ENCODE peak calls at places on chromosomes 7 and 10, in seven cellular contexts. One of them, this sample, is unnamed.

GRCh38 chr10:20446794-20447193 is 450.3 kb downstream of the NEBL start:
- DNase-seq in RWPE1: no peak
- DNase-seq in GM23338: no peak
- DNase-seq in sigmoid colon: no peak
- DNase-seq in CD8-positive, alpha-beta T cell: no peak
- DNase-seq in uterus: no peak
- DNase-seq in left lung: no peak
- DNase-seq in this sample: no peak

GRCh38 chr7:75776295-75776971 is 4.4 kb upstream of the CCL26 start:
- DNase-seq in RWPE1: peak; percentile 31
- DNase-seq in GM23338: no peak
- DNase-seq in sigmoid colon: no peak
- DNase-seq in CD8-positive, alpha-beta T cell: peak; percentile 30
- DNase-seq in uterus: no peak
- DNase-seq in left lung: no peak
- DNase-seq in this sample: no peak

GRCh38 chr7:111827863-111828504 is 265.7 kb upstream of the IMMP2L start:
- DNase-seq in RWPE1: peak; percentile 28
- DNase-seq in GM23338: no peak
- DNase-seq in sigmoid colon: no peak
- DNase-seq in CD8-positive, alpha-beta T cell: no peak
- DNase-seq in uterus: no peak
- DNase-seq in left lung: no peak
- DNase-seq in this sample: no peak

GRCh38 chr7:29239638-29240037 is 45.1 kb downstream of the CHN2 start:
- DNase-seq in RWPE1: no peak
- DNase-seq in GM23338: peak; percentile 45
- DNase-seq in sigmoid colon: no peak
- DNase-seq in CD8-positive, alpha-beta T cell: no peak
- DNase-seq in uterus: no peak
- DNase-seq in left lung: no peak
- DNase-seq in this sample: no peak

GRCh38 chr10:70174058-70174741 is 3.9 kb upstream of the SAR1A start:
- DNase-seq in RWPE1: no peak
- DNase-seq in GM23338: no peak
- DNase-seq in sigmoid colon: no peak
- DNase-seq in CD8-positive, alpha-beta T cell: no peak
- DNase-seq in uterus: no peak
- DNase-seq in left lung: no peak
- DNase-seq in this sample: no peak

GRCh38 chr10:88759366-88760101 is at the start of gene LIPN:
- DNase-seq in RWPE1: no peak
- DNase-seq in GM23338: no peak
- DNase-seq in sigmoid colon: peak; percentile 48
- DNase-seq in CD8-positive, alpha-beta T cell: no peak
- DNase-seq in uterus: no peak
- DNase-seq in left lung: no peak
- DNase-seq in this sample: no peak

GRCh38 chr10:6927001-6927400 is 346.9 kb upstream of the PRKCQ start:
- DNase-seq in RWPE1: no peak
- DNase-seq in GM23338: no peak
- DNase-seq in sigmoid colon: no peak
- DNase-seq in CD8-positive, alpha-beta T cell: no peak
- DNase-seq in uterus: no peak
- DNase-seq in left lung: no peak
- DNase-seq in this sample: no peak

GRCh38 chr7:2097492-2097891 is 135.3 kb downstream of the MAD1L1 start:
- DNase-seq in RWPE1: no peak
- DNase-seq in GM23338: no peak
- DNase-seq in sigmoid colon: no peak
- DNase-seq in CD8-positive, alpha-beta T cell: no peak
- DNase-seq in uterus: no peak
- DNase-seq in left lung: no peak
- DNase-seq in this sample: no peak

GRCh38 chr7:105315357-105315756 is 73.4 kb downstream of the SRPK2 start:
- DNase-seq in RWPE1: no peak
- DNase-seq in GM23338: no peak
- DNase-seq in sigmoid colon: no peak
- DNase-seq in CD8-positive, alpha-beta T cell: no peak
- DNase-seq in uterus: no peak
- DNase-seq in left lung: no peak
- DNase-seq in this sample: no peak

GRCh38 chr10:22712246-22712958 is 2.0 kb downstream of the PIP4K2A start:
- DNase-seq in RWPE1: no peak
- DNase-seq in GM23338: no peak
- DNase-seq in sigmoid colon: no peak
- DNase-seq in CD8-positive, alpha-beta T cell: no peak
- DNase-seq in uterus: no peak
- DNase-seq in left lung: no peak
- DNase-seq in this sample: no peak

GRCh38 chr7:23662983-23663313 is 17.1 kb upstream of the FAM221A start:
- DNase-seq in RWPE1: no peak
- DNase-seq in GM23338: no peak
- DNase-seq in sigmoid colon: no peak
- DNase-seq in CD8-positive, alpha-beta T cell: no peak
- DNase-seq in uterus: no peak
- DNase-seq in left lung: no peak
- DNase-seq in this sample: no peak

GRCh38 chr10:93954726-93955363 is 38.9 kb upstream of the PLCE1 start:
- DNase-seq in RWPE1: peak; percentile 13
- DNase-seq in GM23338: no peak
- DNase-seq in sigmoid colon: no peak
- DNase-seq in CD8-positive, alpha-beta T cell: no peak
- DNase-seq in uterus: no peak
- DNase-seq in left lung: no peak
- DNase-seq in this sample: no peak
- TF ChIP-seq CTCF in RWPE1: no peak
- TF ChIP-seq CTCF in GM23338: no peak
- TF ChIP-seq CTCF in sigmoid colon: no peak
- TF ChIP-seq CTCF in CD8-positive, alpha-beta T cell: no peak
- TF ChIP-seq CTCF in uterus: no peak
- TF ChIP-seq CTCF in left lung: no peak
- TF ChIP-seq CTCF in this sample: no peak

GRCh38 chr10:60549686-60550085 is 160.0 kb upstream of the ANK3 start:
- DNase-seq in RWPE1: peak; percentile 31
- DNase-seq in GM23338: peak; percentile 44
- DNase-seq in sigmoid colon: no peak
- DNase-seq in CD8-positive, alpha-beta T cell: no peak
- DNase-seq in uterus: no peak
- DNase-seq in left lung: no peak
- DNase-seq in this sample: no peak
- TF ChIP-seq CTCF in RWPE1: peak; percentile 51
- TF ChIP-seq CTCF in GM23338: peak; percentile 59
- TF ChIP-seq CTCF in sigmoid colon: no peak
- TF ChIP-seq CTCF in CD8-positive, alpha-beta T cell: no peak
- TF ChIP-seq CTCF in uterus: no peak
- TF ChIP-seq CTCF in left lung: no peak
- TF ChIP-seq CTCF in this sample: no peak

DNA sequence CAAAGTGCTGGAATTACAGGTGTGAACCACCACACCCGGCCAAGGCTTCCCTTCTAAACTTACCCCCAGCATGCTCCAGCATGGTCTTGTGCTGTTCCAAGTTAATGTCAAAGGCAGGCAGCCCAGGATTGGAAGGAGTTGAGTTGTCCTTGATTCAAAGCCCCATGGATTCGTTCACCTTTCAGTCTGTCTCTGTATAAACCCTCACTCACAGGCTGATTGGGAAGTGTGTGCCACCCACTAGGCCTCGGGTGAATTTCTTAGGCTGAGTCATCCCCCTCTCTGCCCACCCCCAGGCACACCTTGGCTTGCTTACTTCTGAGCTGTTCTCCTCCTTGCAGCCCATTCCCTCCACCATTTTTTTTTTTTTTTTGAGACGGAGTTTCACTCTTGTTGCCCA is 13.3 kb upstream of the PRDX3 start:
- DNase-seq in RWPE1: peak; percentile 93
- DNase-seq in GM23338: no peak
- DNase-seq in sigmoid colon: peak; percentile 22
- DNase-seq in CD8-positive, alpha-beta T cell: no peak
- DNase-seq in uterus: no peak
- DNase-seq in left lung: no peak
- DNase-seq in this sample: no peak
- TF ChIP-seq CTCF in RWPE1: no peak
- TF ChIP-seq CTCF in GM23338: no peak
- TF ChIP-seq CTCF in sigmoid colon: no peak
- TF ChIP-seq CTCF in CD8-positive, alpha-beta T cell: no peak
- TF ChIP-seq CTCF in uterus: no peak
- TF ChIP-seq CTCF in left lung: no peak
- TF ChIP-seq CTCF in this sample: no peak

GRCh38 chr10:132425029-132425758 is 28.2 kb downstream of the PWWP2B start:
- DNase-seq in RWPE1: no peak
- DNase-seq in GM23338: no peak
- DNase-seq in sigmoid colon: no peak
- DNase-seq in CD8-positive, alpha-beta T cell: no peak
- DNase-seq in uterus: no peak
- DNase-seq in left lung: peak; percentile 54
- DNase-seq in this sample: no peak
- TF ChIP-seq CTCF in RWPE1: no peak
- TF ChIP-seq CTCF in GM23338: no peak
- TF ChIP-seq CTCF in sigmoid colon: no peak
- TF ChIP-seq CTCF in CD8-positive, alpha-beta T cell: no peak
- TF ChIP-seq CTCF in uterus: no peak
- TF ChIP-seq CTCF in left lung: no peak
- TF ChIP-seq CTCF in this sample: no peak

GRCh38 chr7:78516450-78516849 is 717.9 kb downstream of the PHTF2 start:
- DNase-seq in RWPE1: no peak
- DNase-seq in GM23338: no peak
- DNase-seq in sigmoid colon: no peak
- DNase-seq in CD8-positive, alpha-beta T cell: no peak
- DNase-seq in uterus: no peak
- DNase-seq in left lung: no peak
- DNase-seq in this sample: no peak

GRCh38 chr7:78514653-78515052 is 716.1 kb downstream of the PHTF2 start:
- DNase-seq in RWPE1: no peak
- DNase-seq in GM23338: no peak
- DNase-seq in sigmoid colon: no peak
- DNase-seq in CD8-positive, alpha-beta T cell: no peak
- DNase-seq in uterus: no peak
- DNase-seq in left lung: no peak
- DNase-seq in this sample: no peak

GRCh38 chr7:78510580-78511188 is 712.1 kb downstream of the PHTF2 start:
- DNase-seq in RWPE1: peak; percentile 36
- DNase-seq in GM23338: peak; percentile 81
- DNase-seq in sigmoid colon: no peak
- DNase-seq in CD8-positive, alpha-beta T cell: no peak
- DNase-seq in uterus: no peak
- DNase-seq in left lung: no peak
- DNase-seq in this sample: peak; percentile 62
- TF ChIP-seq CTCF in RWPE1: peak; percentile 70
- TF ChIP-seq CTCF in GM23338: peak; percentile 87
- TF ChIP-seq CTCF in sigmoid colon: no peak
- TF ChIP-seq CTCF in CD8-positive, alpha-beta T cell: no peak
- TF ChIP-seq CTCF in uterus: no peak
- TF ChIP-seq CTCF in left lung: peak; percentile 75
- TF ChIP-seq CTCF in this sample: peak; percentile 63